ENCODE peak calls at places on chromosomes 4 and X, in six cellular contexts. Y, P, E, F, B and X are unnamed samples.

GRCh38 chrX:50704360-50704759 is 109.6 kb downstream of the SHROOM4 start:
- DNase-seq in F (no peak), E (no peak), Y (no peak), B (no peak), P (no peak), X (no peak)

GRCh38 chr4:148447672-148448071 is 5.5 kb upstream of the NR3C2 start:
- DNase-seq in Y (no peak), F (no peak), B (no peak), E (no peak), P (no peak), X (no peak)

GRCh38 chr4:182227611-182228010 is 15.6 kb upstream of the TENM3 start:
- DNase-seq in E (no peak), B (no peak), F (no peak), P (no peak), Y (no peak), X (no peak)

GRCh38 chrX:79330022-79330421 is 37.1 kb downstream of the ITM2A start:
- DNase-seq in Y (no peak), F (no peak), B (no peak), P (no peak), E (no peak), X (no peak)

GRCh38 chrX:110346681-110347080 is 12.0 kb upstream of the RTL9 start:
- DNase-seq in B (no peak), P (no peak), E (no peak), F (peak), Y (no peak), X (no peak)

GRCh38 chr4:39464886-39465501 is 6.1 kb downstream of the LIAS start:
- DNase-seq in Y (no peak), P (no peak), E (peak), F (no peak), B (no peak), X (no peak)

GRCh38 chr4:600166-600565 is 24.1 kb upstream of the TMEM271 start:
- DNase-seq in P (no peak), Y (no peak), B (no peak), E (no peak), F (no peak), X (no peak)

GRCh38 chr4:1041147-1041935 is 29.9 kb downstream of the FGFRL1 start:
- DNase-seq in B (no peak), F (no peak), E (no peak), P (peak), Y (no peak), X (no peak)

GRCh38 chr4:138090145-138090917 is 151.8 kb downstream of the SLC7A11 start:
- DNase-seq in Y (peak), P (peak), F (peak), E (peak), B (peak), X (peak)

GRCh38 chr4:173121044-173121685 is 47.4 kb upstream of the GALNT7 start:
- DNase-seq in B (no peak), P (peak), F (peak), Y (no peak), E (no peak), X (no peak)